ENCODE peak calls at places on chromosomes 11 and 22, in ten cellular contexts. V, H, G, E, R, S, N, P, T and D are unnamed samples.
A peak's percentile ranks its signal among the peaks of the same experiment; 100 is the strongest.

GRCh38 chr22:39650996-39651782 is 80.6 kb downstream of the CACNA1I start:
- DNase-seq in S (no peak), E (no peak), R (no peak), T (no peak), G (no peak), P (no peak), H (no peak), N (no peak), V (no peak), D (no peak)

GRCh38 chr11:57555393-57555792 is 12.1 kb downstream of the UBE2L6 start:
- DNase-seq in N (no peak), H (no peak), V (no peak), R (no peak), G (no peak), E (no peak), S (no peak), T (no peak), P (no peak), D (no peak)

GRCh38 chr11:60895687-60896086 is 10.7 kb downstream of the PRPF19 start:
- DNase-seq in H (no peak), V (no peak), R (no peak), P (no peak), N (no peak), T (no peak), S (no peak), G (no peak), E (no peak), D (no peak)

GRCh38 chr22:33891455-33891854 is 28.8 kb downstream of the LARGE1 start:
- DNase-seq in T (no peak), N (no peak), S (no peak), E (no peak), H (no peak), P (no peak), G (no peak), V (no peak), R (no peak), D (no peak)

GRCh38 chr22:17743661-17744411 is 30.4 kb downstream of the BID start:
- DNase-seq in G (no peak), P (no peak), N (no peak), H (no peak), T (no peak), V (no peak), E (no peak), S (no peak), R (no peak), D (no peak)

GRCh38 chr11:70038034-70038834 is 39.9 kb upstream of the ANO1 start:
- DNase-seq in E (no peak), R (no peak), N (no peak), S (peak; percentile 31), P (no peak), V (no peak), H (no peak), G (no peak), T (no peak), D (no peak)

GRCh38 chr11:502288-503178 is 4.5 kb downstream of the RNH1 start:
- DNase-seq in P (no peak), R (no peak), H (no peak), T (no peak), V (no peak), E (no peak), G (no peak), S (no peak), N (no peak), D (no peak)

GRCh38 chr11:61718613-61719302 is 33.7 kb upstream of the MYRF start:
- DNase-seq in R (peak; percentile 67), H (no peak), G (no peak), T (no peak), P (no peak), E (no peak), S (no peak), V (no peak), N (no peak), D (no peak)

GRCh38 chr11:62882811-62883496 is 2.3 kb downstream of the SLC3A2 start:
- DNase-seq in G (no peak), E (no peak), V (no peak), P (no peak), S (no peak), N (no peak), R (no peak), T (no peak), H (no peak), D (peak; percentile 58)

GRCh38 chr11:20154381-20154780 is 5.9 kb downstream of the DBX1 start:
- DNase-seq in N (no peak), V (no peak), G (no peak), H (peak; percentile 4), P (no peak), T (no peak), E (no peak), S (no peak), R (no peak), D (no peak)

GRCh38 chr11:78749243-78749730 is 174.6 kb upstream of the NARS2 start:
- DNase-seq in T (no peak), E (no peak), P (no peak), N (no peak), H (no peak), S (no peak), R (no peak), G (no peak), V (no peak), D (no peak)

GRCh38 chr22:20062766-20063083 is 17.3 kb upstream of the DGCR8 start:
- DNase-seq in P (no peak), S (no peak), N (no peak), H (peak; percentile 3), V (no peak), G (no peak), E (no peak), T (no peak), R (no peak), D (no peak)

DNA sequence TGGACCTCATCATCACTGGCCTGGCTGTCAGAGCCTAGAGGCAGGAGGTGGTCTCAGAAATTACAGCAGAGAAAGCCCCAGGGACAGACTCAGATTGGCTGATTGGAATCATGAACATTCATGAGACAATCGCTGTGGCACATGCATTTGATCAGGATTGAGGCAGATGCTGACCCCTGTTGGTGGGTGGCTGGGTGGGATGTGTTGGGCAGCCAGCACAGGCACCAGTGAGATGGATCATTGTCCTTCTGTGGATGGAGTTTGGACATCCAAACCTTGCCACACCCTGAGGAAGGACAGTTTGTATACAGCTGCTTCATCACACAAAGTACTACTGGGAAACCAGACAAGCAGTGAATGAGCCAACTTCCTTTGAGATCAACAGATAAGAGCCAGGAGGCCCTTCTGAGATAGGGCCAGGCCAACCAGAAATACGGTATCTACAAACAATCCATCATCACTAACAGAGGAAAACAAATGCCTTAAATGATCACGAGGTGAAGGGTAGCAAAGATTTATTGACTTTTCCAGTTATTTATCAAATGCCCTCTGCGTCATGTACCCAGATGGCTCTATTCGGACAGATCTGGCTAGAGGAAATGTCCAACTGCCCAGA is 17.3 kb downstream of the COMMD9 start:
- DNase-seq in E (no peak), G (no peak), P (no peak), R (no peak), S (no peak), H (no peak), V (no peak), T (no peak), N (no peak), D (no peak)
- TF ChIP-seq CTCF in E (no peak), G (no peak), P (peak; percentile 14), R (no peak), S (no peak), H (no peak), V (no peak), T (no peak), N (no peak), D (no peak)

GRCh38 chr11:92211576-92212167 is 12.9 kb upstream of the FAT3 start:
- DNase-seq in R (no peak), N (no peak), S (peak; percentile 82), H (peak; percentile 14), E (peak; percentile 37), V (no peak), T (no peak), G (no peak), P (no peak), D (no peak)
- TF ChIP-seq CTCF in R (peak; percentile 45), N (no peak), S (peak; percentile 90), H (peak; percentile 67), E (no peak), V (peak; percentile 43), T (no peak), G (no peak), P (peak; percentile 56), D (no peak)

GRCh38 chr11:76658651-76659650 is 11.6 kb downstream of the LRRC32 start:
- DNase-seq in S (peak; percentile 32), V (no peak), P (no peak), H (no peak), E (no peak), N (no peak), T (peak; percentile 40), G (peak; percentile 12), R (no peak), D (peak; percentile 28)
- TF ChIP-seq CTCF in S (no peak), V (no peak), P (no peak), H (no peak), E (no peak), N (no peak), T (no peak), G (no peak), R (no peak), D (no peak)

GRCh38 chr22:22463855-22464540 is 44.5 kb downstream of the ZNF280B start:
- DNase-seq in G (no peak), H (peak; percentile 3), S (peak; percentile 54), N (peak; percentile 35), V (peak; percentile 38), R (peak; percentile 53), E (peak; percentile 59), T (no peak), P (peak; percentile 35), D (no peak)

GRCh38 chr22:22461111-22461510 is 47.4 kb downstream of the ZNF280B start:
- DNase-seq in E (no peak), G (no peak), P (no peak), V (no peak), T (no peak), S (no peak), N (no peak), H (no peak), R (no peak), D (no peak)

GRCh38 chr22:22461583-22461982 is 47.0 kb downstream of the ZNF280B start:
- DNase-seq in H (no peak), E (no peak), S (no peak), T (no peak), P (no peak), V (no peak), G (no peak), R (no peak), N (no peak), D (no peak)

GRCh38 chr22:22464541-22465054 is 43.9 kb downstream of the ZNF280B start:
- DNase-seq in V (no peak), R (no peak), N (no peak), G (no peak), H (no peak), T (no peak), E (no peak), P (no peak), S (no peak), D (no peak)

DNA sequence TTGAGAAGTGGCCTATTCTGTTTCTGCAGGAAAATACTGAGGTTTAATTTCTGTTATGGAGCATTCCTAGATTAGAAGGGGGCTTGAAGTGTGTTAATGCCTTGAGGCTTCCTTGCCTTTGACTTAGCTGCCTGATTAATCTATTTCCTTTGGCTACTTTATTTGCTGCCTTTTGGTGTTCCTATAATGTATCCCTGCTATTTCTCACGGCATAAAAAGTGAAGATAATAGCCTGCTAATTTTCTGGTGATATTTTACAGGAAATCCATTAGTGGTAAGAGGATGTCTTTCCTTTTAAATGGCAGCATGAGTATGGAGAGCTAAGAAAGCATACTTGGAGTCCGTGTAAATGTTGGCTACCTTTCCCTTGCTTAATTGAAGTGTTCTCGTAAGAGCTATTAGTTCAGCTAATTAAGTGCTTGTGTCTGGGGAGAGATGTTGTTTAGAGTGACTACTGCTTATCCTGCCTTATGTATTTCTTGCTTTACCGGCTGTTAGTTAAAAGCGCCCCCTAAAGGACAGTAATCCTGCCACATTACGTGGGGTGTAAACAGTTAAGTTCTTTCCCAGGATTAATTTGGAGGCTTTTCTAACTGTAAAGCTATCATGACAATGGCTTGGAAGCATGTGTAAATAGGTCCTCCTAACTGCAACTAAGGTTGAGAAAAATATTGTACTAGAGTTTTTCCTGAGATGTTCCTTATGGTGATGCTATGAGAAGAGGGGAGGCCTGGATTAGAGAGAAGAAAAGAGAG is 45.6 kb downstream of the ZNF280B start:
- DNase-seq in E (no peak), P (no peak), H (no peak), S (no peak), N (no peak), T (no peak), R (no peak), V (no peak), G (no peak), D (no peak)
- TF ChIP-seq CTCF in E (no peak), P (peak; percentile 25), H (no peak), S (no peak), N (peak; percentile 17), T (no peak), R (no peak), V (peak; percentile 27), G (no peak), D (no peak)